ENCODE peak calls at places on chromosomes 5 and 9, in eight cellular contexts. M is Jurkat, Clone E6-1; E is EL; X is T-helper 9 cell; U is AG09319; D is GM12891; V is kidney epithelial cell; N is HEK293T. L is an unnamed sample.

GRCh38 chr9:75624984-75625383 is 265.5 kb upstream of the PCSK5 start:
- DNase-seq in M (no peak), E (no peak), X (no peak), U (no peak), D (no peak), V (no peak), N (no peak), L (no peak)

GRCh38 chr5:150120062-150120441 is 33.7 kb upstream of the CSF1R start:
- DNase-seq in M (no peak), E (no peak), X (no peak), U (no peak), D (no peak), V (no peak), N (no peak), L (no peak)

GRCh38 chr5:154058055-154059038 is 19.6 kb downstream of the MFAP3 start:
- DNase-seq in M (peak), E (no peak), X (no peak), U (no peak), D (no peak), V (no peak), N (peak), L (no peak)

GRCh38 chr5:132372122-132372521 is 2.6 kb downstream of the SLC22A5 start:
- DNase-seq in M (no peak), E (no peak), X (no peak), U (no peak), D (no peak), V (no peak), N (no peak), L (no peak)

GRCh38 chr9:70921126-70921525 is 200.3 kb downstream of the TRPM3 start:
- DNase-seq in M (no peak), E (peak), X (no peak), U (no peak), D (no peak), V (no peak), N (no peak), L (no peak)

GRCh38 chr9:75664597-75664996 is 225.9 kb upstream of the PCSK5 start:
- DNase-seq in M (no peak), E (no peak), X (no peak), U (no peak), D (no peak), V (no peak), N (no peak), L (no peak)

GRCh38 chr9:94083384-94083783 is 880 bp upstream of the PTPDC1 start:
- DNase-seq in M (no peak), E (no peak), X (no peak), U (no peak), D (no peak), V (no peak), N (no peak), L (no peak)

GRCh38 chr9:107067715-107068416 is 204.9 kb downstream of the ZNF462 start:
- DNase-seq in M (no peak), E (no peak), X (no peak), U (no peak), D (no peak), V (no peak), N (no peak), L (no peak)

GRCh38 chr9:114958021-114958846 is 27.8 kb upstream of the TNFSF8 start:
- DNase-seq in M (no peak), E (no peak), X (no peak), U (no peak), D (no peak), V (no peak), N (no peak), L (no peak)